ENCODE peak calls at places on chromosomes 13 and 19, in seven cellular contexts. Z is IMR-90, W is H9, H is mesendoderm, I is neuronal stem cell, M is H1, U is trophoblast cell. O is an unnamed sample.

GRCh38 chr19:38932425-38933179 is 1.9 kb downstream of the MRPS12 start:
- DNase-seq in Z (peak; percentile 44), W (peak; percentile 54), H (peak; percentile 67), I (no peak), M (no peak), U (peak; percentile 17), O (peak; percentile 59)

GRCh38 chr19:43618921-43619261 is 538 bp downstream of the ZNF428 start:
- DNase-seq in Z (peak; percentile 8), W (no peak), H (no peak), I (no peak), M (no peak), U (no peak), O (no peak)

GRCh38 chr13:80235559-80236296 is 105.2 kb downstream of the SPRY2 start:
- DNase-seq in Z (no peak), W (no peak), H (no peak), I (no peak), M (no peak), U (peak; percentile 7), O (peak; percentile 56)

GRCh38 chr19:15369594-15369891 is 10.0 kb downstream of the AKAP8 start:
- DNase-seq in Z (no peak), W (no peak), H (no peak), I (no peak), M (no peak), U (no peak), O (no peak)

GRCh38 chr19:48842744-48843162 is 6.5 kb upstream of the HSD17B14 start:
- DNase-seq in Z (peak; percentile 48), W (peak; percentile 71), H (peak; percentile 75), I (peak; percentile 81), M (no peak), U (no peak), O (peak; percentile 72)

GRCh38 chr13:111492958-111493357 is 172.5 kb downstream of the TEX29 start:
- DNase-seq in Z (no peak), W (no peak), H (no peak), I (no peak), M (no peak), U (no peak), O (no peak)

GRCh38 chr13:79295906-79296564 is 110.0 kb downstream of the RBM26 start:
- DNase-seq in Z (peak; percentile 11), W (no peak), H (no peak), I (no peak), M (no peak), U (no peak), O (no peak)

GRCh38 chr19:7705387-7706187 is 3.7 kb upstream of the FCER2 start:
- DNase-seq in Z (no peak), W (no peak), H (no peak), I (no peak), M (no peak), U (peak; percentile 13), O (no peak)

GRCh38 chr13:72255908-72256307 is 388.9 kb upstream of the DACH1 start:
- DNase-seq in Z (no peak), W (peak; percentile 75), H (peak; percentile 85), I (peak; percentile 40), M (peak; percentile 34), U (no peak), O (peak; percentile 58)

GRCh38 chr19:46141421-46141820 is 6.6 kb upstream of the IGFL2 start:
- DNase-seq in Z (no peak), W (no peak), H (no peak), I (no peak), M (no peak), U (peak; percentile 65), O (no peak)

GRCh38 chr13:75505327-75505726 is 23.4 kb upstream of the TBC1D4 start:
- DNase-seq in Z (no peak), W (no peak), H (no peak), I (no peak), M (no peak), U (no peak), O (no peak)

GRCh38 chr19:46472592-46472991 is 1.2 kb upstream of the PNMA8A start:
- DNase-seq in Z (no peak), W (no peak), H (peak; percentile 62), I (no peak), M (no peak), U (no peak), O (no peak)

GRCh38 chr19:18649371-18650047 is 12.7 kb downstream of the KLHL26 start:
- DNase-seq in Z (peak; percentile 70), W (peak; percentile 62), H (no peak), I (no peak), M (no peak), U (no peak), O (peak; percentile 88)

GRCh38 chr19:2332341-2333026 is 4.0 kb downstream of the SPPL2B start:
- DNase-seq in Z (no peak), W (no peak), H (no peak), I (no peak), M (no peak), U (no peak), O (no peak)

GRCh38 chr13:67147257-67148218 is 82.6 kb downstream of the PCDH9 start:
- DNase-seq in Z (peak; percentile 72), W (no peak), H (peak; percentile 65), I (no peak), M (no peak), U (no peak), O (peak; percentile 65)

GRCh38 chr13:34864650-34865049 is 77.4 kb upstream of the NBEA start:
- DNase-seq in Z (no peak), W (no peak), H (no peak), I (no peak), M (no peak), U (no peak), O (no peak)

GRCh38 chr19:45283443-45284033 is 32.5 kb downstream of the MARK4 start:
- DNase-seq in Z (no peak), W (no peak), H (no peak), I (no peak), M (no peak), U (peak; percentile 8), O (no peak)

GRCh38 chr19:19661675-19662251 is 1.7 kb downstream of the ATP13A1 start:
- DNase-seq in Z (no peak), W (peak; percentile 26), H (peak; percentile 54), I (no peak), M (no peak), U (no peak), O (no peak)

GRCh38 chr13:102185375-102185984 is 216.4 kb downstream of the FGF14 start:
- DNase-seq in Z (no peak), W (no peak), H (no peak), I (no peak), M (no peak), U (no peak), O (no peak)

GRCh38 chr19:11166281-11167142 is 10.9 kb upstream of the SPC24 start:
- DNase-seq in Z (no peak), W (no peak), H (no peak), I (no peak), M (no peak), U (no peak), O (no peak)

GRCh38 chr19:11987405-11988231 is 22.8 kb downstream of the ZNF763 start:
- DNase-seq in Z (peak; percentile 91), W (peak; percentile 96), H (peak; percentile 98), I (peak; percentile 91), M (peak; percentile 90), U (peak; percentile 95), O (peak; percentile 96)

GRCh38 chr19:17351815-17352435 is 14.6 kb downstream of the GTPBP3 start:
- DNase-seq in Z (no peak), W (no peak), H (no peak), I (no peak), M (no peak), U (no peak), O (no peak)

GRCh38 chr19:7506385-7507328 is 9.2 kb upstream of the ZNF358 start:
- DNase-seq in Z (peak; percentile 48), W (peak; percentile 99), H (peak; percentile 97), I (peak; percentile 77), M (peak; percentile 96), U (peak; percentile 81), O (peak; percentile 92)

GRCh38 chr19:33868821-33869412 is 72.2 kb downstream of the KCTD15 start:
- DNase-seq in Z (no peak), W (peak; percentile 66), H (peak; percentile 51), I (no peak), M (no peak), U (peak; percentile 2), O (no peak)

GRCh38 chr13:107866007-107866665 is 349.2 kb downstream of the LIG4 start:
- DNase-seq in Z (peak; percentile 34), W (peak; percentile 58), H (peak; percentile 80), I (peak; percentile 43), M (no peak), U (no peak), O (peak; percentile 66)

GRCh38 chr19:39997595-39998216 is 846 bp downstream of the ZNF546 start:
- DNase-seq in Z (peak; percentile 55), W (no peak), H (no peak), I (no peak), M (no peak), U (peak; percentile 37), O (no peak)

GRCh38 chr19:18945297-18945696 is 4.3 kb upstream of the HOMER3 start:
- DNase-seq in Z (no peak), W (no peak), H (no peak), I (no peak), M (no peak), U (no peak), O (no peak)

GRCh38 chr13:30545320-30545719 is 72.4 kb upstream of the USPL1 start:
- DNase-seq in Z (no peak), W (no peak), H (no peak), I (no peak), M (no peak), U (no peak), O (no peak)
- H3K4ac ChIP-seq in Z (no peak overlapping the region), W (no peak overlapping the region), H (no peak overlapping the region), I (no peak overlapping the region), M (no peak overlapping the region), U (no peak overlapping the region), O (no peak overlapping the region)

GRCh38 chr13:23850134-23850533 is 39.1 kb downstream of the MIPEP start:
- DNase-seq in Z (no peak), W (no peak), H (no peak), I (no peak), M (no peak), U (no peak), O (no peak)
- H3K4ac ChIP-seq in Z (no peak overlapping the region), W (no peak overlapping the region), H (no peak overlapping the region), I (no peak overlapping the region), M (no peak overlapping the region), U (no peak overlapping the region), O (no peak overlapping the region)

GRCh38 chr19:13701624-13702023 is 62.7 kb upstream of the MRI1 start:
- DNase-seq in Z (no peak), W (no peak), H (no peak), I (no peak), M (no peak), U (no peak), O (no peak)
- H3K4ac ChIP-seq in Z (no peak overlapping the region), W (no peak overlapping the region), H (no peak overlapping the region), I (no peak overlapping the region), M (no peak overlapping the region), U (no peak overlapping the region), O (no peak overlapping the region)

DNA sequence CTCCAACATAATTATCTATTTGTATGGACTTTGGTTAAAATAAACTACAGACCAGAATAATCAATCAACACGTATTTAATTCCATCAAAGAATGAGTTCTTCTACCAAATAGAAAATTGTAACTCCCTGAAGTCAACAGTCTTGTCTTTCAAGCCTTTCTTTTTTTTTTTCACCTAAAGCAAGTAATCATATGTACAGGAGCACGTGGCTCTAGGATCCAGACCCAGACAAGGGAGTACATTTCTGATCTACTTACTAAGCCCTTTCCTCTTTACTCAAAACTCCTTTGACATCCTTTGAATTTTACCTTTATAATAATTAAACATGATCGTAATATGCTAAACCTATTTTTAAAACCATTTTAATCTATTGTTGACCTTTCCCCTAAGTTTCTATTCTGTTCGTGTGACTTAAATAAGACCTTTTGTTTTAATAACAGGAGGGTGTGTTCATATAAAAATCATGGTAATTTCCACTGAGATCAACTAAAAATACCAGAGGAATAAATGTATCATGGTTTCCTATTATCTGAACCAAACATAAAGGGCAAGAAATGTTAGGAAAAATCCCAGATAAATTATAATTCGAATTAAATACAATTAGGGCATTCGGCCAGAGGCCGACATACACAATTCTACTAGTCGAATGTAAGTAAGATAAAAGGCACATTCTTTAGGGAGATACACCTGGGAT is 1.7 kb downstream of the SLC7A1 start:
- DNase-seq in Z (no peak), W (no peak), H (no peak), I (no peak), M (no peak), U (no peak), O (no peak)
- H3K4ac ChIP-seq in Z (no peak overlapping the region), W (no peak overlapping the region), H (no peak overlapping the region), I (no peak overlapping the region), M (no peak overlapping the region), U (no peak overlapping the region), O (no peak overlapping the region)